ENCODE peak calls at places on chromosomes 13 and 19, in five cellular contexts. E, Y, U, L and T are unnamed samples.
A peak's percentile ranks its signal among the peaks of the same experiment; 100 is the strongest.

GRCh38 chr13:97978661-97979450 is 25.4 kb downstream of the IPO5 start:
- DNase-seq in E (peak; percentile 47), Y (no peak), U (no peak), L (no peak), T (no peak)

GRCh38 chr19:2623743-2624142 is 78.8 kb downstream of the GNG7 start:
- DNase-seq in E (no peak), Y (no peak), U (no peak), L (no peak), T (no peak)

GRCh38 chr13:94065741-94066140 is 413.7 kb downstream of the DCT start:
- DNase-seq in E (peak; percentile 52), Y (no peak), U (no peak), L (no peak), T (no peak)

GRCh38 chr19:3785938-3786824 is at the start of gene MATK:
- DNase-seq in E (no peak), Y (no peak), U (no peak), L (peak; percentile 62), T (no peak)

GRCh38 chr13:105159794-105160193 is 1375.7 kb downstream of the EFNB2 start:
- DNase-seq in E (no peak), Y (no peak), U (no peak), L (no peak), T (no peak)

GRCh38 chr13:73745190-73745589 is 389.0 kb downstream of the KLF12 start:
- DNase-seq in E (no peak), Y (no peak), U (no peak), L (no peak), T (no peak)

GRCh38 chr13:51584731-51585191 is 499 bp downstream of the WDFY2 start:
- DNase-seq in E (peak; percentile 45), Y (peak; percentile 85), U (peak; percentile 76), L (peak; percentile 81), T (peak; percentile 69)

GRCh38 chr13:75514080-75515040 is 23.3 kb downstream of the COMMD6 start:
- DNase-seq in E (peak; percentile 9), Y (no peak), U (no peak), L (no peak), T (no peak)

GRCh38 chr13:33290421-33290965 is 4.9 kb upstream of the STARD13 start:
- DNase-seq in E (no peak), Y (no peak), U (no peak), L (no peak), T (no peak)

GRCh38 chr13:111382877-111383276 is 62.4 kb downstream of the TEX29 start:
- DNase-seq in E (no peak), Y (no peak), U (peak; percentile 11), L (no peak), T (no peak)

GRCh38 chr19:29855087-29855486 is 43.3 kb downstream of the CCNE1 start:
- DNase-seq in E (no peak), Y (peak; percentile 21), U (peak; percentile 50), L (peak; percentile 44), T (no peak)

GRCh38 chr19:17266589-17266974 is 661 bp upstream of the BABAM1 start:
- DNase-seq in E (no peak), Y (no peak), U (no peak), L (no peak), T (no peak)

GRCh38 chr13:96781141-96781540 is 213.1 kb downstream of the OXGR1 start:
- DNase-seq in E (no peak), Y (no peak), U (no peak), L (no peak), T (no peak)

GRCh38 chr13:92355213-92355612 is 871.4 kb upstream of the GPC6 start:
- DNase-seq in E (peak; percentile 76), Y (no peak), U (peak; percentile 43), L (no peak), T (no peak)

GRCh38 chr13:39935155-39935554 is 279.7 kb downstream of the COG6 start:
- DNase-seq in E (no peak), Y (no peak), U (no peak), L (no peak), T (no peak)
- H3K27ac ChIP-seq in E (no peak overlapping the region), Y (no peak overlapping the region), U (no peak overlapping the region), L (no peak overlapping the region), T (no peak overlapping the region)

GRCh38 chr19:46661735-46662592 is 982 bp upstream of the DACT3 start:
- DNase-seq in E (peak; percentile 91), Y (peak; percentile 90), U (peak; percentile 90), L (peak; percentile 80), T (no peak)
- H3K27ac ChIP-seq in E (peak overlapping the region; percentile 70), Y (peak overlapping the region; percentile 44), U (no peak overlapping the region), L (no peak overlapping the region), T (peak overlapping the region; percentile 54)

DNA sequence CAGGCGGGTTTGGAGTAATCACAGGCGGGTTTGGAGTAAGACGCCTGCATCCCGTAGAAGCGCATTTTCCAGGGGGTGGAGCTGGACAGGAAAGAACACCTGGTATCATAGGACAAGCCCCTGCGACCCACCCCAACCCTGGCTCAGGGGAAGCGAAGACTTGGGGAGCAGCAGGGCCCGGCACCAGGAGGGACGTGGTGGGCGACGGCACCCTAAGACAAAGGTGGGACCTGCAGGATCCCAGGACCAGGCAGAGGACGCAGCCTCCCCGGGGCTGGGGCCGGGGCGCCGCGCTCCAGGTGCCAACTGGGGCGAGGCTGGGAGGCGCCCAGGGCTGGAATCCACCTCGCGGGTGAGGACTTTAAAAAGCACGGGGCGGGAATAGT is 520 bp downstream of the ZNF600 start:
- DNase-seq in E (no peak), Y (peak; percentile 65), U (no peak), L (peak; percentile 55), T (no peak)
- H3K27ac ChIP-seq in E (no peak overlapping the region), Y (peak overlapping the region; percentile 82), U (no peak overlapping the region), L (no peak overlapping the region), T (peak overlapping the region; percentile 78)

GRCh38 chr19:10339380-10339960 is at the start of gene ICAM3:
- DNase-seq in E (no peak), Y (no peak), U (peak; percentile 64), L (peak; percentile 64), T (no peak)
- H3K27ac ChIP-seq in E (no peak within 1 kb of the TSS), Y (peak within 1 kb of the TSS; percentile 58), U (no peak within 1 kb of the TSS), L (no peak within 1 kb of the TSS), T (peak within 1 kb of the TSS; percentile 39)

DNA sequence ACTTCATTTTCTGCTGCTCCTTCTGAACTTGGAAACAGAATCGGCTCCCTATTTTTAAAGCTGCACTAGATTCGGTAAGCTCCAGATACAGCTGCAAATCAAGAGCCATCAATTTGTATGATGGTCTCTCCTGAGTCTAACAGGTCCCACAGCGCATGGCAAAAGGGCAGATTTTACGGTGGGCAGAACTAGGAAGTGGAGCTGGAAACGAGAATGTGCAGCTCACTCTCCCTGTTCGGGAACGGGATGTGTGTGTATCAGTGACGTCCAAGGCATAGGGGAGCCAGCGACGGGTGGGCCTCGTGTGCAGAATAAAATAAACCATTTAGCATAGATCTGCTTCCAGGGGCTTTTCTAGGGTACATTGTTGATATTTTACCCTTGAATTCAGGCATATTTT is 74.2 kb downstream of the COL4A1 start:
- DNase-seq in E (peak; percentile 82), Y (no peak), U (no peak), L (peak; percentile 32), T (no peak)
- H3K27ac ChIP-seq in E (peak overlapping the region; percentile 76), Y (peak overlapping the region; percentile 63), U (no peak overlapping the region), L (no peak overlapping the region), T (peak overlapping the region; percentile 83)

DNA sequence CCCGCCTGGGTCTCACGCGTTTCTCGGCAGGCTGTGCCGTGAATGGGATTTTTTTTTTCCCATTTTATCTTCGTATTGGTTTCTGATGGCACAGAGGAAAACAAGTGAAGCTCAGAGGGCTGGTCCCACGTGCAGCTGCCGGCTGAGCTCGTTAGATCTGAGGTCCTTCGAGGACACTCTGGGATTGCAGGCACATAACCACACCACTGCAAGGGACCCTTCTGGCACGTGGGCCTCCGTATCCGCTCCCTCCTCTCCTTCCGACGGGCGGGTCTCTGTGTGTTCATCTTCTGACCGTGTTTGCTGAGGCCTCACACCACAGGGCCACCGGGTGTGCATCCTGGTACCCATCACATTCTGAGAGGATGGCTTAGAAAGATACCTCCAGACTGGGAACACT is 16.6 kb downstream of the CFD start:
- DNase-seq in E (no peak), Y (no peak), U (no peak), L (no peak), T (no peak)
- H3K27ac ChIP-seq in E (no peak overlapping the region), Y (no peak overlapping the region), U (no peak overlapping the region), L (no peak overlapping the region), T (no peak overlapping the region)

GRCh38 chr13:114166381-114167131 is 12.5 kb upstream of the CFAP97D2 start:
- DNase-seq in E (no peak), Y (no peak), U (no peak), L (no peak), T (no peak)
- H3K27ac ChIP-seq in E (no peak overlapping the region), Y (no peak overlapping the region), U (no peak overlapping the region), L (no peak overlapping the region), T (peak overlapping the region; percentile 54)